ENCODE peak calls at places on chromosome 1, in seven cellular contexts. U, K, Q, N, P, O and L are unnamed samples.

GRCh38 chr1:109802901-109803561 is 39.3 kb upstream of the EPS8L3 start:
- DNase-seq in U (no peak), K (no peak), Q (no peak), N (no peak), P (no peak), O (no peak), L (no peak)

GRCh38 chr1:32291145-32291707 is 657 bp upstream of the HDAC1 start:
- DNase-seq in U (no peak), K (no peak), Q (peak; percentile 39), N (no peak), P (no peak), O (no peak), L (peak; percentile 43)

GRCh38 chr1:201022824-201023516 is 544 bp downstream of the KIF21B start:
- DNase-seq in U (peak; percentile 46), K (no peak), Q (no peak), N (no peak), P (no peak), O (peak; percentile 65), L (no peak)

GRCh38 chr1:109769335-109770078 is 5.8 kb upstream of the EPS8L3 start:
- DNase-seq in U (no peak), K (peak; percentile 26), Q (peak; percentile 43), N (no peak), P (no peak), O (no peak), L (peak; percentile 41)

GRCh38 chr1:204419064-204419403 is 7.4 kb upstream of the PPP1R15B start:
- DNase-seq in U (no peak), K (no peak), Q (peak; percentile 56), N (no peak), P (no peak), O (no peak), L (no peak)

GRCh38 chr1:12064073-12064969 is 1.2 kb downstream of the TNFRSF8 start:
- DNase-seq in U (no peak), K (no peak), Q (no peak), N (no peak), P (no peak), O (no peak), L (peak; percentile 51)

GRCh38 chr1:70896224-70896623 is 151.4 kb downstream of the PTGER3 start:
- DNase-seq in U (no peak), K (no peak), Q (peak; percentile 26), N (peak; percentile 42), P (no peak), O (no peak), L (peak; percentile 10)

GRCh38 chr1:28915036-28915895 is 897 bp downstream of the EPB41 start:
- DNase-seq in U (peak; percentile 69), K (no peak), Q (peak; percentile 9), N (peak; percentile 48), P (no peak), O (peak; percentile 69), L (peak; percentile 62)

GRCh38 chr1:109239580-109240068 is 9.7 kb upstream of the CELSR2 start:
- DNase-seq in U (no peak), K (no peak), Q (peak; percentile 52), N (peak; percentile 85), P (no peak), O (peak; percentile 52), L (peak; percentile 89)

DNA sequence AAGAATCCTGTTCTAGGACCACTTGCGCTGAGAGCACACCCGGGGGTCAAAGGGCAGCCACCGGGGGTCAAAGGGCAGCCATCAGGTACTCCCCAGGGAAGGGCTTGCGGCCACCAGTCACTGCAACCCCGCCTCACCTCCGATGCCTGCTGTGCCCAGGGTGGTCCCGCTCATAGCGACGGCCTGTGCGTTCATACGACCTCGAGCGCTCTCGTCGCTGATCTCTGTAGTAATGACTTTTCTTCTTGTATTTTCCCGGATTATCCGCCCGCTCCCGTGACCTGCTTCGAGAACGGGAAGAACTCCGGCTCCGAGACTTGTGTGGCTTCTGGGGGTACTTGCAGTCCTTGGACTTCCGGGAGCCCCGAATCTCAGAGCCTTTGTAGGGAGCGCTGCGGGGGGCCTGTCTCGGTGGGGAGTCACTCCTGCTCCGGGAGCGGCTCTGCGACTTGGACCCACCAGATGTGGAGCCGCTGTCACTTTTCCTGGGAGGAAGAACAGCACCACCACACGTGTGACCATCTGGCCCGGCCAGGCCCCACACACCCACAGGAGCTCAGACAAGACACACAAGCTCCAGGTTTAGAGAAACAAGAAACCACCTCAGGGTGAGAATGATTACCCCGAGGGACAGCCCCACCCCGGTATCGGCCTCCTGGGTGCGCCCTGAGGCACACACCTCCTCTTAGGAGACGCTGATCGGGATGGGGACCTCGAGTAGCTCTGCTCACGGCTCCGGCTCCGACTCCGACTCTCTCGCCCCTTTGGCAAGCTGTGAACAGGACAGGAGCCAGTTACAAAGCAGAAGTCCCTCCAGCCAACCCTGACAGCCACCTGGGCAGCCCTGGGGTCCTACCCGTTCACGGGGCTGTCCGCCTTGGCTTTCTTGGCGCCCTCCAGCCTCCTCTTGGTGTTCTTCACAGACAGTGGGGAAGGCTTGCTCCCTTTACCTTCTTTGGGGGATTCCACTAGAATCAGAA is 11.7 kb downstream of the CCNL2 start:
- DNase-seq in U (no peak), K (no peak), Q (no peak), N (no peak), P (no peak), O (no peak), L (peak; percentile 57)
- H3K36me3 ChIP-seq in U (peaks cover 36% of the 10 kb centered on the region), K (peaks cover 68% of the 10 kb centered on the region), Q (peaks cover 74% of the 10 kb centered on the region), N (peaks cover 57% of the 10 kb centered on the region), P (peaks cover 54% of the 10 kb centered on the region), O (peaks cover 55% of the 10 kb centered on the region), L (peaks cover 42% of the 10 kb centered on the region)

GRCh38 chr1:211619033-211619996 is 40.4 kb upstream of the SLC30A1 start:
- DNase-seq in U (no peak), K (no peak), Q (no peak), N (no peak), P (no peak), O (no peak), L (no peak)

GRCh38 chr1:211614615-211615014 is 35.7 kb upstream of the SLC30A1 start:
- DNase-seq in U (no peak), K (no peak), Q (no peak), N (no peak), P (no peak), O (no peak), L (no peak)

GRCh38 chr1:211613108-211613947 is 34.4 kb upstream of the SLC30A1 start:
- DNase-seq in U (no peak), K (no peak), Q (peak; percentile 97), N (no peak), P (peak; percentile 68), O (no peak), L (no peak)

GRCh38 chr1:211613951-211614350 is 35.0 kb upstream of the SLC30A1 start:
- DNase-seq in U (no peak), K (no peak), Q (no peak), N (no peak), P (no peak), O (no peak), L (no peak)

DNA sequence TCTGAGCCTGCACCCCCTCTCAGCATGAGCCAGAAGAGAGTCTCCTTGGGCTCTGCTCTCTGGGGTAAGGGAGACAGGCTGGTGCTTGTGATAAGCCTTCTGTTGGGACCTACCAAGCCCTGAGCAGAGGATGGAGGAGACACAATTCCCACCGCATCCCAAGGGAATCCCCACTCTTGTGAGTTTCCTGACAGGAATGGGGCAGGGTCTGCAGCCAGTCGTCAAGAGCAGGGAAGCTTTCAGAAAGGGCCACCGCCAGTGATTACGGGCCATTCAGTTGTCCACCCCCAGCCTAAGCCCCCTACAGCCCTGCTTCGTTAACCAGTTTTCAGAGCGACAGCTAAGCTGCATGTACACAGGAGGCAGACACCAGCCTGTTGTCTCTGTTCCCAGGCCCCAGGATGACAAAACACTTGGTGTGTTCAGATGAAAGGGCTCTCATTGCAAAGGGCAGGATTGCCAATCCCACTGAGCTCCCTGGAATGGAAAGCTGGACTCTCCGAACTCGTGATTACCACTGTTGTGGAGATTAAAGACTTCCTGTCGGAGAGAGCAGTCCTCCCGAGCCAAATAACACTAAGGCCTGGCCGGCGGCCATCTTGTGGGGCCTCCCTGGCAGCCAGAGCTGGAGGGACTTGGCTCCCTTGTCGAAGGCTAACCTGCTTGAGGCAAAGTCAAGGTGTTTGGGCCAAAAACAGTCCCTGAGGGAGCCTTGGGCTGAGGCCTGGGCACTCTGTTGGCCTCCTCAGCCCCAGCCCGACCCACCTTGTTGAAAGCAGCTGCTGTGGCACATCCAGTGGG is 37.5 kb upstream of the SLC30A1 start:
- DNase-seq in U (no peak), K (no peak), Q (no peak), N (no peak), P (no peak), O (no peak), L (no peak)
- H3K4me3 ChIP-seq in U (no peak overlapping the region), K (no peak overlapping the region), Q (peak overlapping the region; percentile 8), N (no peak overlapping the region), P (no peak overlapping the region), O (no peak overlapping the region), L (no peak overlapping the region)

GRCh38 chr1:202709276-202710041 is 795 bp downstream of the SYT2 start:
- DNase-seq in U (no peak), K (peak; percentile 40), Q (peak; percentile 8), N (no peak), P (no peak), O (no peak), L (peak; percentile 90)

GRCh38 chr1:202704601-202705000 is 5.7 kb downstream of the SYT2 start:
- DNase-seq in U (no peak), K (no peak), Q (no peak), N (no peak), P (no peak), O (no peak), L (peak; percentile 36)

GRCh38 chr1:202708456-202709275 is 1.6 kb downstream of the SYT2 start:
- DNase-seq in U (no peak), K (peak; percentile 51), Q (no peak), N (no peak), P (no peak), O (no peak), L (peak; percentile 34)

GRCh38 chr1:202710070-202711025 is at the start of gene SYT2:
- DNase-seq in U (peak; percentile 14), K (peak; percentile 39), Q (peak; percentile 54), N (no peak), P (no peak), O (no peak), L (peak; percentile 93)

DNA sequence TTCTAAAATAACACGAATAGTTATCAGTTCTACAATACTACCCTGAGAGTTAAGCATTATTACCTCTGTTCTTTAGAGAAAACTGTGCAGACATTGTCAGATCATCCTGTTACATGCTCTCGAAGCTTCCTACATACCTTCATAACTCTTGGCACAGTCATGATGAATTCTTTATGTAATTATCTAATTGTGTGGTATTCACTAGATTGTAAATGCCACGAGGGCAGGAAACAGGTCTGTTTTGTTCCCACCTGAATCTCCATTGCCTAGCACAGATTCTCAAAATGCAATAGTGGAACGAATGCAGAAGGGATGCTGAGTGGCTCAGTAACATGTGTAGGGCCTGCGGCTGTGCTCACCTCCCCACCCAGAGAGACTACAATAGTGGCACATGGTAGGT is 3.4 kb downstream of the SYT2 start:
- DNase-seq in U (no peak), K (no peak), Q (no peak), N (no peak), P (no peak), O (no peak), L (peak; percentile 2)
- H3K27me3 ChIP-seq in U (peaks cover 10% of the 10 kb centered on the region), K (peaks cover 75% of the 10 kb centered on the region), Q (peaks cover 95% of the 10 kb centered on the region), N (no peaks in the 10 kb centered on the region), P (peaks cover 11% of the 10 kb centered on the region), O (peaks cover 29% of the 10 kb centered on the region), L (peaks cover 31% of the 10 kb centered on the region)

DNA sequence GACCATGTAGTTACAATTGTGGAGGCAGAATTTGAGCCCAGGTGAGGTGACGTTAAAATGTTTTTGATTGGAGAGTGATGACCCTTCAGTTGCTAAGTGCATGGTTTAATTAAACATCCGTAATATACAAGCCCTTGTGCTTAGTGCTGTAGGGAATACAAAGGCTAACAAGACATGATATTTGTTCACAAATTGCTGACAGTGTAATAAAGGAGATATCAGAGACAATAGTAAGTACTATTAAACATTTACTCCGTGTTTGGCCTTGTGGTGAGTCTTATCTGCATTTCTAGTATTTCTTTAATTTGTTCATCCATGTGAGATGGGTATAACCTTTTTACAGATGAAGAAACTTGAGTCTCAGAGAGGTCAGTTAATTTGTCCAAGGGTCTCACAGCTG is 37.9 kb downstream of the RLF start:
- DNase-seq in U (no peak), K (no peak), Q (no peak), N (no peak), P (no peak), O (no peak), L (no peak)
- H3K36me3 ChIP-seq in U (no peaks in the 10 kb centered on the region), K (peaks cover 70% of the 10 kb centered on the region), Q (peaks cover 19% of the 10 kb centered on the region), N (peaks cover 31% of the 10 kb centered on the region), P (peaks cover 10% of the 10 kb centered on the region), O (peaks cover 11% of the 10 kb centered on the region), L (no peaks in the 10 kb centered on the region)